ENCODE peak calls at places on chromosomes 12 and 14, in four cellular contexts. B is substantia nigra; E is activated CD4-positive, alpha-beta T cell treated with anti-CD3 and anti-CD28 coated beads, Interleukin-2, amount 10 ng/mL, durations not matched to agents 7 days and 5 days; F is EL. S is an unnamed sample.

GRCh38 chr12:62260733-62261683 is 804 bp downstream of the USP15 start:
- DNase-seq in F (peak; percentile 48), E (peak; percentile 86), B (no peak), S (peak; percentile 89)

GRCh38 chr12:91507754-91508153 is 325.1 kb upstream of the DCN start:
- DNase-seq in F (no peak), E (no peak), B (no peak), S (no peak)

GRCh38 chr12:109739747-109740693 is 26.4 kb downstream of the FAM222A start:
- DNase-seq in F (peak; percentile 16), B (no peak), E (no peak), S (no peak)

GRCh38 chr14:105064001-105064400 is 1.2 kb downstream of the GPR132 start:
- DNase-seq in E (no peak), B (no peak), F (no peak), S (no peak)

GRCh38 chr12:6382371-6382770 is 1.6 kb upstream of the LTBR start:
- DNase-seq in B (no peak), F (no peak), E (no peak), S (no peak)

GRCh38 chr12:50166776-50167025 is 468 bp downstream of the CERS5 start:
- DNase-seq in B (no peak), E (peak; percentile 50), F (no peak), S (no peak)

GRCh38 chr14:69464379-69464778 is 20.1 kb upstream of the PLEKHD1 start:
- DNase-seq in E (no peak), F (no peak), B (no peak), S (no peak)

GRCh38 chr12:124537525-124538193 is 29.8 kb downstream of the NCOR2 start:
- DNase-seq in E (no peak), B (peak; percentile 53), F (no peak), S (no peak)

GRCh38 chr14:104223810-104224515 is 85.6 kb downstream of the KIF26A start:
- DNase-seq in E (no peak), F (no peak), B (no peak), S (no peak)

GRCh38 chr12:47772738-47773061 is 338 bp upstream of the SLC48A1 start:
- DNase-seq in B (no peak), E (no peak), F (no peak), S (no peak)

GRCh38 chr12:95763809-95764253 is 26.7 kb downstream of the NTN4 start:
- DNase-seq in B (no peak), E (no peak), F (peak; percentile 90), S (no peak)

GRCh38 chr12:116590561-116590960 is 31.4 kb downstream of the MAP1LC3B2 start:
- DNase-seq in E (no peak), F (peak; percentile 32), B (no peak), S (no peak)

GRCh38 chr14:85934123-85934885 is 404.4 kb downstream of the FLRT2 start:
- DNase-seq in E (peak; percentile 68), F (peak; percentile 15), B (no peak), S (peak; percentile 69)

GRCh38 chr14:55107766-55108554 is 21.1 kb upstream of the LGALS3 start:
- DNase-seq in B (no peak), F (peak; percentile 97), E (no peak), S (no peak)

S was measured in RPMI8226.